ENCODE peak calls at places on chromosome 1, in seven cellular contexts. X is stimulated activated CD8-positive, alpha-beta memory T cell treated with anti-CD3 and anti-CD28 coated beads, Interleukin-4, amount 100 ng/mL, for 4 hours; P is anterior cingulate cortex; B is HT1080; M is tibial artery; H is amniotic stem cell; L is cardiac muscle cell. Y is an unnamed sample.

GRCh38 chr1:213622365-213623087 is 365.2 kb upstream of the PROX1 start:
- DNase-seq in X (no peak), H (no peak), B (peak), L (peak), P (no peak), M (no peak), Y (no peak)

GRCh38 chr1:57024855-57025254 is 59.0 kb upstream of the C8B start:
- DNase-seq in L (no peak), H (no peak), X (no peak), P (peak), M (no peak), B (no peak), Y (no peak)

GRCh38 chr1:53592985-53593757 is 134.0 kb downstream of the DMRTB1 start:
- DNase-seq in H (no peak), B (no peak), X (no peak), M (no peak), L (no peak), P (no peak), Y (no peak)

GRCh38 chr1:16124377-16125087 is 31.3 kb downstream of the EPHA2 start:
- DNase-seq in L (no peak), M (no peak), H (no peak), B (no peak), X (no peak), P (no peak), Y (no peak)

GRCh38 chr1:157269656-157270375 is 131.6 kb upstream of the ETV3 start:
- DNase-seq in H (no peak), P (no peak), B (no peak), L (no peak), M (no peak), X (no peak), Y (no peak)

GRCh38 chr1:67889940-67890567 is 56.8 kb upstream of the GNG12 start:
- DNase-seq in P (no peak), L (no peak), B (peak), H (peak), X (no peak), M (no peak), Y (peak)

GRCh38 chr1:7454052-7454815 is 316.9 kb upstream of the VAMP3 start:
- DNase-seq in P (peak), M (no peak), B (peak), X (no peak), L (peak), H (no peak), Y (no peak)

GRCh38 chr1:3038113-3038551 is 16.9 kb downstream of the ACTRT2 start:
- DNase-seq in L (no peak), M (no peak), H (no peak), X (no peak), B (no peak), P (no peak), Y (no peak)

GRCh38 chr1:231806623-231807470 is 180.3 kb downstream of the DISC1 start:
- DNase-seq in P (peak), X (no peak), M (peak), H (no peak), L (peak), B (peak), Y (no peak)

GRCh38 chr1:45753248-45754037 is 3.0 kb upstream of the IPP start:
- DNase-seq in B (no peak), L (no peak), M (no peak), X (no peak), H (no peak), P (no peak), Y (no peak)

GRCh38 chr1:44903261-44903660 is 60.2 kb upstream of the PTCH2 start:
- DNase-seq in L (no peak), X (no peak), B (no peak), P (no peak), M (no peak), H (no peak), Y (no peak)

GRCh38 chr1:59697138-59697811 is 117.5 kb upstream of the HOOK1 start:
- DNase-seq in L (no peak), B (no peak), P (no peak), X (no peak), M (no peak), H (no peak), Y (no peak)

GRCh38 chr1:21277178-21277577 is 13.1 kb downstream of the ECE1 start:
- DNase-seq in L (no peak), M (no peak), B (no peak), X (no peak), H (no peak), P (no peak), Y (no peak)

GRCh38 chr1:55071477-55071876 is 32.1 kb downstream of the PCSK9 start:
- DNase-seq in H (peak), X (no peak), M (no peak), L (peak), B (peak), P (no peak), Y (no peak)

GRCh38 chr1:160997323-160998038 is 23.5 kb downstream of the F11R start:
- DNase-seq in L (peak), P (no peak), H (peak), M (peak), B (peak), X (peak), Y (no peak)

GRCh38 chr1:171717080-171717479 is 24.8 kb downstream of the VAMP4 start:
- DNase-seq in M (no peak), L (no peak), B (peak), H (no peak), P (no peak), X (no peak), Y (no peak)

GRCh38 chr1:166679369-166679768 is 159.9 kb upstream of the POGK start:
- DNase-seq in P (no peak), B (no peak), H (no peak), M (no peak), L (no peak), X (no peak), Y (no peak)

GRCh38 chr1:2999571-2999970 is 21.7 kb upstream of the ACTRT2 start:
- DNase-seq in B (no peak), X (no peak), P (no peak), H (no peak), L (no peak), M (peak), Y (no peak)

GRCh38 chr1:201618375-201618774 is 79.4 kb downstream of the NAV1 start:
- DNase-seq in X (no peak), B (no peak), P (no peak), H (no peak), M (no peak), L (no peak), Y (no peak)

GRCh38 chr1:40948741-40949528 is 30.6 kb upstream of the CTPS1 start:
- DNase-seq in L (peak), M (peak), B (peak), X (peak), P (peak), H (no peak), Y (peak)

GRCh38 chr1:47243910-47244309 is 11.9 kb upstream of the TAL1 start:
- DNase-seq in H (no peak), X (no peak), L (no peak), M (no peak), B (no peak), P (no peak), Y (no peak)

GRCh38 chr1:162696286-162696862 is 64.1 kb downstream of the DDR2 start:
- DNase-seq in P (no peak), B (peak), L (peak), M (peak), X (no peak), H (peak), Y (peak)

GRCh38 chr1:32696041-32696440 is 6.5 kb downstream of the SYNC start:
- DNase-seq in B (no peak), P (no peak), L (no peak), H (no peak), M (no peak), X (no peak), Y (no peak)

GRCh38 chr1:42888013-42888633 is 41.7 kb downstream of the ZNF691 start:
- DNase-seq in H (no peak), M (no peak), P (no peak), L (no peak), B (no peak), X (no peak), Y (no peak)

GRCh38 chr1:230423936-230424335 is 2.2 kb downstream of the PGBD5 start:
- DNase-seq in B (no peak), L (no peak), P (no peak), H (no peak), X (no peak), M (no peak), Y (no peak)

GRCh38 chr1:100178092-100178491 is at the start of gene LRRC39:
- DNase-seq in L (peak), X (no peak), B (no peak), P (no peak), M (no peak), H (no peak), Y (no peak)

GRCh38 chr1:27770293-27770830 is 2.7 kb upstream of the STX12 start:
- DNase-seq in P (no peak), X (no peak), B (no peak), H (no peak), M (no peak), L (no peak), Y (no peak)

GRCh38 chr1:64909021-64909420 is 57.3 kb downstream of the JAK1 start:
- DNase-seq in B (no peak), L (no peak), H (no peak), M (no peak), P (no peak), X (no peak), Y (no peak)

GRCh38 chr1:9539829-9540550 is 725 bp downstream of the SLC25A33 start:
- DNase-seq in M (peak), H (no peak), B (peak), L (peak), X (peak), P (no peak), Y (no peak)

GRCh38 chr1:173267453-173267945 is 60.4 kb upstream of the TNFSF4 start:
- DNase-seq in P (no peak), X (no peak), B (peak), H (no peak), L (no peak), M (no peak), Y (no peak)

GRCh38 chr1:20640183-20640597 is 6.9 kb downstream of the PINK1 start:
- DNase-seq in H (peak), M (peak), X (peak), B (peak), P (peak), L (peak), Y (no peak)

Y was measured in HS-27A.